ENCODE peak calls at places on chromosomes 12 and 14, in five cellular contexts. Z is GM12891, D is NCI-H460, F is germinal center, A is NCI-H510A treated with DMSO at 0.1 percent for 48 hours. Q is an unnamed sample.

GRCh38 chr12:22121224-22121623 is 75.2 kb downstream of the CMAS start:
- DNase-seq in Z (no peak), D (no peak), F (peak), A (no peak), Q (no peak)

GRCh38 chr12:131830335-131831020 is 2.3 kb downstream of the MMP17 start:
- DNase-seq in F (peak), D (peak), A (peak), Z (no peak), Q (peak)

GRCh38 chr12:69527506-69528272 is 57.5 kb downstream of the FRS2 start:
- DNase-seq in D (no peak), Z (no peak), A (no peak), F (no peak), Q (peak)

GRCh38 chr12:52608826-52609630 is 7.8 kb upstream of the KRT72 start:
- DNase-seq in Z (no peak), F (no peak), A (no peak), D (no peak), Q (no peak)

GRCh38 chr12:42706331-42706730 is 116.8 kb upstream of the PRICKLE1 start:
- DNase-seq in A (no peak), F (no peak), D (no peak), Z (no peak), Q (peak)

GRCh38 chr14:24849471-24849870 is 200.5 kb downstream of the STXBP6 start:
- DNase-seq in D (no peak), F (no peak), A (no peak), Z (no peak), Q (no peak)

GRCh38 chr12:33813536-33813935 is 208.8 kb upstream of the ALG10 start:
- DNase-seq in A (no peak), Z (no peak), F (no peak), D (no peak), Q (no peak)

GRCh38 chr14:72948481-72949138 is 22.3 kb downstream of the DCAF4 start:
- DNase-seq in F (peak), A (peak), Z (peak), D (peak), Q (peak)

GRCh38 chr12:116958402-116959197 is 47.9 kb downstream of the FBXW8 start:
- DNase-seq in A (peak), D (no peak), F (no peak), Z (no peak), Q (no peak)

GRCh38 chr12:57012600-57013465 is 3.5 kb downstream of the TAC3 start:
- DNase-seq in D (no peak), F (no peak), A (no peak), Z (peak), Q (no peak)

GRCh38 chr12:126752021-126752420 is 1514.9 kb upstream of the TMEM132C start:
- DNase-seq in D (no peak), F (no peak), Z (no peak), A (no peak), Q (no peak)

GRCh38 chr12:78703820-78704525 is 160.6 kb upstream of the SYT1 start:
- DNase-seq in A (no peak), F (no peak), Z (no peak), D (peak), Q (peak)